ENCODE peak calls at places on chromosome 3, in four cellular contexts. I, Q, C and H are unnamed samples.

GRCh38 chr3:32570426-32571191 is at the start of gene DYNC1LI1:
- DNase-seq in C (peak; percentile 98), Q (peak; percentile 98), I (peak; percentile 74), H (peak; percentile 94)

GRCh38 chr3:73432021-73432722 is 192.6 kb downstream of the PDZRN3 start:
- DNase-seq in I (no peak), C (peak; percentile 68), Q (peak; percentile 48), H (no peak)

GRCh38 chr3:128293930-128294329 is 140.6 kb downstream of the EEFSEC start:
- DNase-seq in Q (no peak), I (no peak), C (no peak), H (no peak)

GRCh38 chr3:12170207-12170606 is 11.5 kb upstream of the TIMP4 start:
- DNase-seq in Q (no peak), I (no peak), C (no peak), H (no peak)

GRCh38 chr3:186209810-186210752 is 101.2 kb upstream of the ETV5 start:
- DNase-seq in Q (peak; percentile 50), I (no peak), C (peak; percentile 72), H (peak; percentile 26)

GRCh38 chr3:20072422-20072821 is 32.2 kb downstream of the KAT2B start:
- DNase-seq in I (no peak), C (no peak), Q (no peak), H (no peak)

GRCh38 chr3:187181454-187182170 is 15.7 kb upstream of the RTP1 start:
- DNase-seq in Q (no peak), C (no peak), I (no peak), H (no peak)

GRCh38 chr3:100882571-100882981 is 110.6 kb downstream of the ABI3BP start:
- DNase-seq in Q (no peak), C (no peak), I (no peak), H (no peak)

GRCh38 chr3:150497956-150498355 is 48.3 kb downstream of the SERP1 start:
- DNase-seq in Q (peak; percentile 63), C (no peak), I (no peak), H (no peak)

GRCh38 chr3:71254658-71255057 is 328.9 kb downstream of the FOXP1 start:
- DNase-seq in C (no peak), Q (no peak), I (no peak), H (no peak)

GRCh38 chr3:13852638-13853009 is 27.2 kb downstream of the WNT7A start:
- DNase-seq in C (no peak), Q (peak; percentile 28), I (no peak), H (no peak)

GRCh38 chr3:43364926-43365325 is 78.6 kb downstream of the SNRK start:
- DNase-seq in Q (no peak), C (no peak), I (no peak), H (no peak)

GRCh38 chr3:158127250-158128219 is 17.6 kb downstream of the RSRC1 start:
- DNase-seq in C (no peak), Q (peak; percentile 11), I (no peak), H (no peak)

GRCh38 chr3:41026394-41027177 is 172.7 kb upstream of the CTNNB1 start:
- DNase-seq in I (no peak), C (peak; percentile 70), Q (peak; percentile 76), H (no peak)

GRCh38 chr3:143970773-143971366 is 753 bp upstream of the DIPK2A start:
- DNase-seq in Q (peak; percentile 38), C (peak; percentile 41), I (no peak), H (peak; percentile 75)

GRCh38 chr3:184663756-184664155 is 48.1 kb downstream of the MAGEF1 start:
- DNase-seq in I (no peak), C (no peak), Q (no peak), H (no peak)

GRCh38 chr3:70803891-70804290 is 491.5 kb upstream of the MDFIC2 start:
- DNase-seq in I (no peak), C (no peak), Q (no peak), H (no peak)

GRCh38 chr3:63967675-63968611 is 55.4 kb downstream of the PSMD6 start:
- DNase-seq in C (peak; percentile 13), Q (no peak), I (no peak), H (no peak)

GRCh38 chr3:147369671-147370123 is 36.6 kb downstream of the ZIC4 start:
- DNase-seq in I (no peak), Q (no peak), C (no peak), H (peak; percentile 38)

GRCh38 chr3:146503459-146504202 is 34.3 kb upstream of the PLSCR2 start:
- DNase-seq in I (no peak), Q (no peak), C (no peak), H (no peak)

GRCh38 chr3:178671261-178672191 is 135.3 kb downstream of the KCNMB2 start:
- DNase-seq in I (no peak), Q (no peak), C (no peak), H (no peak)

GRCh38 chr3:123750659-123751420 is 133.3 kb downstream of the MYLK start:
- DNase-seq in I (no peak), Q (no peak), C (no peak), H (no peak)

GRCh38 chr3:12222765-12223485 is 64.2 kb upstream of the TIMP4 start:
- DNase-seq in I (no peak), Q (no peak), C (no peak), H (no peak)

GRCh38 chr3:139394116-139394515 is 4.7 kb upstream of the COPB2 start:
- DNase-seq in Q (no peak), C (no peak), I (no peak), H (no peak)

GRCh38 chr3:125163739-125164601 is 48.6 kb downstream of the SLC12A8 start:
- DNase-seq in C (no peak), I (no peak), Q (no peak), H (peak; percentile 69)

GRCh38 chr3:187368765-187369450 is 723 bp downstream of the RTP4 start:
- DNase-seq in I (no peak), C (no peak), Q (no peak), H (no peak)

GRCh38 chr3:67083277-67083676 is 85.2 kb downstream of the KBTBD8 start:
- DNase-seq in C (no peak), I (no peak), Q (no peak), H (no peak)

GRCh38 chr3:10602769-10603768 is 97.7 kb upstream of the ATP2B2 start:
- DNase-seq in Q (no peak), C (no peak), I (no peak), H (no peak)

GRCh38 chr3:127044996-127045395 is 62.1 kb downstream of the PLXNA1 start:
- DNase-seq in Q (peak; percentile 72), I (no peak), C (peak; percentile 74), H (peak; percentile 37)

GRCh38 chr3:71397046-71397445 is 186.5 kb downstream of the FOXP1 start:
- DNase-seq in Q (peak; percentile 32), I (no peak), C (peak; percentile 36), H (no peak)

GRCh38 chr3:144187531-144188230 is 216.1 kb downstream of the DIPK2A start:
- DNase-seq in Q (no peak), C (no peak), I (no peak), H (no peak)

GRCh38 chr3:186967686-186968085 is 37.4 kb downstream of the ST6GAL1 start:
- DNase-seq in I (no peak), Q (no peak), C (no peak), H (no peak)

GRCh38 chr3:120102674-120103073 is 8.4 kb upstream of the GSK3B start:
- DNase-seq in C (no peak), I (no peak), Q (no peak), H (no peak)

GRCh38 chr3:120100711-120101110 is 6.5 kb upstream of the GSK3B start:
- DNase-seq in Q (no peak), C (no peak), I (no peak), H (no peak)

GRCh38 chr3:120101624-120102023 is 7.4 kb upstream of the GSK3B start:
- DNase-seq in I (no peak), C (no peak), Q (no peak), H (no peak)

GRCh38 chr3:120103276-120103675 is 9.0 kb upstream of the GSK3B start:
- DNase-seq in C (no peak), Q (no peak), I (no peak), H (no peak)

DNA sequence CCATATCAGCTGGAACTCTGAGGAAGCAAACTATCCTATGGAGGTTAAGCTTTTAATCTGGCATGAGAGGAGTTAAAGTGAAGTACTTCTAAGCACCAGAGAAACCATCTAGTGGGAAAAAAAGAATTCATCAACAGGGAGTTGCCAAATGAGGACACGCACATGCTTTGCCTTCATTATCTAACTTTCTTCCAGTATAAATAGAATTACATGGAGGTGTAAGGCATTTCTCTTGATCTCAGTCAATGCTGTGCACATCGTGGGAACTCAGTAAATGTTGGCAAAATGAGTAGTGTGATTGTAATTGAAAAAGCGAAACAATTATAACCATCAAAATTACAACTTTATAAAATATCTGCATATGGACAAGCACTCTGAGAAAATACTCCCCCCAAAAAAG is 8.0 kb upstream of the GSK3B start:
- DNase-seq in C (no peak), Q (no peak), I (no peak), H (no peak)
- TF ChIP-seq USF2 in C (no peak), Q (no peak), I (no peak), H (no peak)

GRCh38 chr3:1609416-1609815 is 489.2 kb upstream of the CNTN4 start:
- DNase-seq in C (peak; percentile 44), I (no peak), Q (no peak), H (no peak)
- TF ChIP-seq TEAD4 in C (no peak), I (no peak), Q (no peak), H (no peak)

GRCh38 chr3:48592519-48593087 is 2.5 kb downstream of the COL7A1 start:
- DNase-seq in Q (no peak), C (no peak), I (no peak), H (no peak)
- TF ChIP-seq USF2 in Q (no peak), C (no peak), I (no peak), H (no peak)

DNA sequence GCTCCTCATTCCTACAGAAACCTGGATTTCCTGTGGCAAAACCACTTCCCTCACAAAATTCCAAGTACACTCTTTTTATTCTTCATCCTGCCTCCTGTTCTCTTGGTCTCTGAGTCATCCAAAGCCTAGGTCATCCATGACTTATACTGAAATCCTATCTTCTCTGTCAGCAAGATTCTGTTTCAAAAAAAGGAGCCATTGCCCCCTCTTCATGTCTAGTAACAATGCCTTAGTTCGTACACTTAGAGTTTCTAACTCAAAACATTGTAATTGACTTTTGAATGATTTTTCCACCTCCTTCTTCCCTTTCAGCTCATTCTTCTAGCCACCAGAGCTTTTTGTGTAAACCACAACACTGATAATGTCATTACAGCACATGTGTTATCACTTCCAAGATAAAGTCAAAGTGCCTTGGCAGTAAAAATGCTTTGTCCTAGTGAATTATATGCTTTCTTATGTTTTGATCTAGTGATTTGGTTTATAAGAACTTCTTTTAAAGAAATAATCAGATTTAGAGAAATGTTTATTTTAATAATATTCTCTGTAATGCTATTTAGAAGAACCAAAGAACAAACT is 256.5 kb upstream of the NECTIN3 start:
- DNase-seq in C (peak; percentile 1), Q (no peak), I (no peak), H (no peak)
- TF ChIP-seq TEAD4 in C (no peak), Q (no peak), I (no peak), H (no peak)